ENCODE peak calls at places on chromosome 5, in six cellular contexts. W, Q, T, U, D and O are unnamed samples. For H4K20me1 and H3K4me1, the result is how much of the 10 kb centered on the place peaks cover.

GRCh38 chr5:126055348-126055729 is 367.9 kb upstream of the GRAMD2B start:
- DNase-seq in W (no peak), Q (peak), T (no peak), U (peak), D (no peak), O (peak)

GRCh38 chr5:65801332-65801731 is 79.3 kb downstream of the NLN start:
- DNase-seq in W (peak), Q (no peak), T (no peak), U (no peak), D (no peak), O (no peak)

GRCh38 chr5:81156732-81157131 is 76.4 kb upstream of the CKMT2 start:
- DNase-seq in W (no peak), Q (no peak), T (no peak), U (no peak), D (no peak), O (no peak)

GRCh38 chr5:31186672-31187267 is 6.7 kb upstream of the CDH6 start:
- DNase-seq in W (peak), Q (peak), T (no peak), U (peak), D (no peak), O (peak)

GRCh38 chr5:149254506-149254905 is 17.2 kb upstream of the AFAP1L1 start:
- DNase-seq in W (no peak), Q (peak), T (no peak), U (no peak), D (peak), O (peak)

GRCh38 chr5:55622460-55622859 is 87.7 kb upstream of the PLPP1 start:
- DNase-seq in W (no peak), Q (no peak), T (no peak), U (no peak), D (no peak), O (no peak)

GRCh38 chr5:75545131-75545530 is 33.4 kb downstream of the POLK start:
- DNase-seq in W (no peak), Q (no peak), T (no peak), U (no peak), D (no peak), O (no peak)

GRCh38 chr5:60350794-60351193 is 349.2 kb downstream of the DEPDC1B start:
- DNase-seq in W (no peak), Q (no peak), T (no peak), U (no peak), D (no peak), O (no peak)

GRCh38 chr5:36369092-36369737 is 67.5 kb upstream of the RANBP3L start:
- DNase-seq in W (no peak), Q (peak), T (no peak), U (no peak), D (no peak), O (peak)

GRCh38 chr5:39696672-39697398 is 272.1 kb upstream of the DAB2 start:
- DNase-seq in W (no peak), Q (no peak), T (no peak), U (no peak), D (no peak), O (no peak)

GRCh38 chr5:67404261-67405100 is 207.9 kb upstream of the CD180 start:
- DNase-seq in W (peak), Q (peak), T (no peak), U (no peak), D (no peak), O (peak)

GRCh38 chr5:50786073-50786472 is 119.6 kb downstream of the PARP8 start:
- DNase-seq in W (no peak), Q (no peak), T (no peak), U (no peak), D (no peak), O (peak)

GRCh38 chr5:107469485-107469884 is 201.3 kb downstream of the EFNA5 start:
- DNase-seq in W (peak), Q (peak), T (peak), U (no peak), D (no peak), O (peak)

GRCh38 chr5:118806571-118806970 is 181.8 kb downstream of the DTWD2 start:
- DNase-seq in W (no peak), Q (no peak), T (no peak), U (no peak), D (no peak), O (no peak)

GRCh38 chr5:167049043-167049663 is 1242.3 kb upstream of the WWC1 start:
- DNase-seq in W (peak), Q (peak), T (peak), U (peak), D (peak), O (peak)

GRCh38 chr5:66923457-66923856 is 273.1 kb downstream of the CD180 start:
- DNase-seq in W (no peak), Q (no peak), T (no peak), U (no peak), D (no peak), O (no peak)

GRCh38 chr5:155546075-155546474 is 532.5 kb downstream of the KIF4B start:
- DNase-seq in W (no peak), Q (no peak), T (no peak), U (no peak), D (no peak), O (no peak)

GRCh38 chr5:64707191-64707590 is 16.9 kb downstream of the SHISAL2B start:
- DNase-seq in W (no peak), Q (no peak), T (no peak), U (no peak), D (no peak), O (no peak)

GRCh38 chr5:165134146-165134545 is 1628.7 kb downstream of the MAT2B start:
- DNase-seq in W (no peak), Q (no peak), T (no peak), U (no peak), D (no peak), O (peak)

GRCh38 chr5:3511774-3512173 is 83.9 kb upstream of the IRX1 start:
- DNase-seq in W (no peak), Q (no peak), T (no peak), U (no peak), D (no peak), O (no peak)

GRCh38 chr5:77946381-77947050 is 170.4 kb upstream of the TBCA start:
- DNase-seq in W (no peak), Q (no peak), T (no peak), U (peak), D (no peak), O (no peak)

GRCh38 chr5:153744751-153745150 is 254.3 kb downstream of the GRIA1 start:
- DNase-seq in W (no peak), Q (no peak), T (no peak), U (no peak), D (no peak), O (no peak)

GRCh38 chr5:31776976-31777651 is 138.2 kb downstream of the PDZD2 start:
- DNase-seq in W (no peak), Q (no peak), T (no peak), U (no peak), D (no peak), O (no peak)

GRCh38 chr5:137751869-137752491 is 2.2 kb downstream of the HNRNPA0 start:
- DNase-seq in W (peak), Q (peak), T (no peak), U (peak), D (no peak), O (peak)

GRCh38 chr5:81842795-81843377 is 92.0 kb upstream of the SSBP2 start:
- DNase-seq in W (no peak), Q (peak), T (no peak), U (no peak), D (no peak), O (no peak)

GRCh38 chr5:159041754-159042153 is 58.0 kb downstream of the EBF1 start:
- DNase-seq in W (no peak), Q (no peak), T (no peak), U (no peak), D (no peak), O (peak)

GRCh38 chr5:93590511-93590910 is 7.5 kb downstream of the NR2F1 start:
- DNase-seq in W (no peak), Q (no peak), T (no peak), U (no peak), D (no peak), O (peak)
- H4K20me1 ChIP-seq in W (under half), Q (under half), T (under half), U (under half), D (under half), O (under half)

DNA sequence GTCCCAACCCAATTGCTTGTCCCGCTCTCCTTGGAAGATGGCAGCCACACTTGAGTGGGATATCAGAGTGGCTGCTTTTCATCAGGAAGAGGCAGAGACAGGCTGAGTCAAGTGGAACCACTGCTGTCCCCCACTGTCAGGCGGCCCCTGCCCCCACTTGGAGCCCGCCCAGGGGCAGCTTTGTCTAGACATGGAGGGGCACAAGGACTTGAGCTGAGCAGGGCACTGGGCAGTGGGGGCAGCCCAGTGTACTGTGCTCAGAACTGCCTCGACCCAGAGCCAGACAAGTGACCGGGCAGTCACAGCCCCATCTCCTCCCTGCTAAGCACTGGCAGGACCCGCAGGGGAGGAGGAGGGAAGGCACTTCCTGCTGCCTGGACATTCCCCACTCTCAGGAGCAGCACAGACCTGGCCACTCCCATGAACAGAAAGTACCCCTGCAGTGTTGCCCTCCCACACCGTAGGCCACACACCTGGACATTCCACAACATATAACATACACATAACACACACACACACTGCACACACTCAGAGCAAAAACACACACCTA is 91.0 kb downstream of the MRPL36 start:
- DNase-seq in W (no peak), Q (no peak), T (no peak), U (no peak), D (no peak), O (no peak)
- H2AFZ ChIP-seq in W (no peak), Q (no peak), T (no peak), U (no peak), D (no peak), O (no peak)

DNA sequence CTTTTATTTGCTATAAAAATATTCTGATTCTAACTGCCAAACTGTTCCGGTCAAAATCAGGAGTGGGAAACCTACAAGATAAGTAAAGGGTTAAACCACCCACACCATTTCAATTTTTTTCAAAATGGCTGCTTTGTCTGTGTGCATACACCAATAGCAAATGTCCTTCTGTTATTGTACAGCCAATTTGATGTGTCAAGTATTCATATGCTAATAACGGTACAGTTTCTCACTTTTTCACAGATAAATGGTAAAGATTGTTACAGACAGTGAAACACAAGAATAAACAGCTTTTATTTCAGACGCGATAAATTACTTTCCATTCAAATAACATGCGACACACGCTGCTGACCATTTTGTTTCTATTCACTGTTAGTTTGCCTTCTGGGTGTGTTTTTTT is 215.7 kb upstream of the TMEM161B start:
- DNase-seq in W (no peak), Q (no peak), T (no peak), U (no peak), D (no peak), O (peak)
- H3K4me1 ChIP-seq in W (under half), Q (under half), T (under half), U (under half), D (under half), O (under half)

DNA sequence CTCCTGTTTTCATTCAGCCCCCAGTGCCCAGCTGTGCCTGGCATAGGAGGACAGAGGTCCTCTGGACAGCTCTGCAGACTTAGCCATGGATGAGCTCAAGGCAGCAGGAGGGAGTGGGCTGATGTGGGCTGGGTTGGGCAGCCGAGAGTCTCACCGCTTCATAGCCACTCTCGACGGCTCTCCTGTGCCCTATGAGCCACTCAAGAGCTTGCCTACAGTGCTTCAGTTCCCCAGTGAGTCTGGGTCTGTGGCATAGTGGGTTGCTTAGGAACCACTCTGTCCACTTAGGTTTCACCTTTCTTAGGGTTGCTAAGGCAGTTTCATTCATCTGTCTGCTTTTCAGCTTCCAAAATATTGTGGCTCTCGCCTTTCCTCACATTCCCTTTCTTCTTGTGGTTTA is 296.8 kb downstream of the ICE1 start:
- DNase-seq in W (no peak), Q (no peak), T (no peak), U (no peak), D (no peak), O (no peak)
- H4K20me1 ChIP-seq in W (under half), Q (under half), T (under half), U (under half), D (under half), O (under half)

DNA sequence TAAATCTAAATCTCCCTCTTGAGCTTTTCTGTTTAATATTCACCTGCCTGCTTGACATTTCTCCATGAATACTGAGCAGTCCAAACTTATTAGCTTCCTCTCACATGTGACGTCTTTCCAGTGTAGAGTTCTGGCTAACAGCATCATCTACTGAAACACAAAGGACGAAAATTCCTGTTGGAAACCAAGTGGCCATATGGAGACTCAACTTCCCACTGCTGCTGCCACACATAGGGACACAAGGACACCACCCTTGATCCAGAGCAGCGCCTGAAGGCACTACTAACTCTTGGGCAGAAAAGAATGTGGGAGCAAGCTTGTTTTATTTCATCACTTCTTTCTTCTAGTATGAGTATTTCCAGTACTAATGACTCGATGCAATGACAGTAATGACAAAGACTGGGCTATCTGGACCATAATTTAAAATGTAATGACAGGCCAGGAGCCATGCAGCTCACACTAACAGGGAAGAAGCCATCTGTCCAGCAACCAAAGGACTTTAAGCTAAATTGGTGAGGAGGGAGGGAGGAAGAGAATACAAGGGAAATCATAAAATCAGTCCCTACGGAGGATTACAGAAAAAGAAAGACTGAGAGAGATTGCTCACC is 19.2 kb downstream of the RNF130 start:
- DNase-seq in W (no peak), Q (no peak), T (no peak), U (no peak), D (no peak), O (no peak)
- H2AFZ ChIP-seq in W (no peak), Q (no peak), T (no peak), U (no peak), D (no peak), O (no peak)

DNA sequence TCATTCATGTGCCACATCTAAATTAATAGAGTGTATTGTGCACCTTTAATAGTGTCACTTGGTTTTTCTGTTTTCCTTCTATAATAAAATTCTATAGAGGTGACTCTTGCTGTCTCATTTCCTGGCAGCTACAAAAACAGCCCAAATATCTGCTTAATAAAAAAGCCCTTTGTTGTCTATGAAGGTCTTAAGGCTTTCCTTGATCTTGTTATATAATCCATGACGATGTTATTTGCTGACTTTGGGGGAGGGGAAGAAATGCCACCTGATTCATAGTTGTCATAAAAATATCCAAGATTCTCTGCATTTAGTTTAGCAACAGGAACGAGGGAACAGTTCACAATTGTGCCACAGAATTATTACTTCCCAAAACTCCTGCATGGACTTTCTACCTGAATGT is 31.3 kb downstream of the CPEB4 start:
- DNase-seq in W (peak), Q (peak), T (peak), U (no peak), D (no peak), O (no peak)
- H3K4me1 ChIP-seq in W (under half), Q (under half), T (under half), U (under half), D (under half), O (under half)

GRCh38 chr5:132483661-132484385 is 6.8 kb downstream of the IRF1 start:
- DNase-seq in W (no peak), Q (no peak), T (no peak), U (no peak), D (no peak), O (no peak)
- H4K20me1 ChIP-seq in W (under half), Q (under half), T (under half), U (under half), D (under half), O (under half)

DNA sequence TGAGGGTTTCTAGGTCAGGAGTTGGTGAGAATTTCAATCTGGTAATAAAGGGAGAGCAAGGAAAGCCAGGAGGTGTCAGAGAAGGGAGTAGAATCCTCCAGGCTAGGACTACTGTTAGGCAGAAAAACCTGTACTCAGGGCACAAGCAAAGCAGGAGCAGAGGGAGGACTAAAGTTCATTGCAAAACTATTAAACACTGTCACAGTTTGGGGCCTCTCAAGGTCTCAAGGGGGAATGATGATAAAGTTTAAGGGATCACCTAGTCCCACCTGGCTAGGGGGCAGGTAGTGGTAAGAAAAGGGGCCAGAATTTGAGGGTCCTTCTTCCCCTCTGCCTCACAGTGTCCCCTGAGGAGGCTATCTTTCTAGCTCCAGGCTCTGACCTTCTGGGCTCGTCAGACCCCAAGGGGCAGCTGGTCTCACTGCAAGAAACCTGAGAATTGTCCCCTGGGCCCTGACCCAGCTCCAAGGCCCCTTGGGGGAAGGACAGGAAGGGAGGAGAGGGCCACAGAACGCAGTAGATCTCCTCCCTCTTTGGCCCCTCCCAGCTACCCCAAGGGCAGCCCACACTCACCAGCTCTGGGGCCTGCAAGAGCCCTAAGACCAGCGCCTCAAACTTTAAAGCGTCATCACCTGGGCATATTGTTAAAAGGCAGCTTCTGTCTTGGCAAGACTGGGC is 984 bp downstream of the CCDC69 start:
- DNase-seq in W (no peak), Q (peak), T (no peak), U (no peak), D (peak), O (no peak)
- H2AFZ ChIP-seq in W (peak), Q (peak), T (peak), U (peak), D (no peak), O (no peak)

DNA sequence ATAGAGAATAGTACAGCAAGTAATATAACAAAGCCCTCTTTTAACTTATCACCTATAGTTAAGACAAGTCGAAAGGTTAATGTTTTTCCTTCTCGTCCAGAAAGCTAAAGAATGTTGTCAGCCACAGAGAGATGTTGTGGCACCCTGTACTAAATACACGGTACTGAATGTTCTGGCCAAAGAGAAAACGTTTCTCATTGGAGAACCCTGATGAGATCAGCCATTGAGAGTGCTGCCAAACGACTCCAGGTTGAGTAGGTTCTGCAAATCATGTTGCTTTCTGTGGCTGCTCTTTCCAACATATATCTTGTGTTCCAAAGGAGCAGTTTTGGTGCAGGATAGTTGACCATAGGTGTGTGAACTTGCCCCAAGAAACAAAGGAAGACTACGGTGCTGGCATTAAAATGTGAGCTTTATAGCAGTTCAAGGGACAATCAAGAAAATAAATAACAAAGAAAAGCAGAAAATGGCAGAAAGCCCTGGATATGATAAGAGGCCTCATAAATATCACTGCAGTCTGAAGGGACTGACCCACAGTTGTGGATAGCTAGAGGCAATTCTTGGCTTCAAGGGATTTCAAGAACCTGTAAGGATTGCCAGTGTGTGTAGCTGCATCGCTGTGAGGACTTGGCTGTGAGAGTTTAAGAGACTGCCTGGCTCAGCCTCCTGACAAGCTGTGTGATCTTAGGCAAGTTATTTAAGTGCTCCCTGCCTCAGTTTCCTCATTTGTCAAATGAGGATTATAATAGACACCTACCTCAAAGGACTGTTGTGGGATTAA is 102.7 kb downstream of the ARHGEF28 start:
- DNase-seq in W (no peak), Q (no peak), T (no peak), U (no peak), D (no peak), O (no peak)
- H3K4me1 ChIP-seq in W (under half), Q (under half), T (under half), U (under half), D (under half), O (under half)

GRCh38 chr5:1016036-1016435 is 7.4 kb downstream of the NKD2 start:
- DNase-seq in W (no peak), Q (no peak), T (no peak), U (no peak), D (no peak), O (no peak)

GRCh38 chr5:1017056-1017455 is 8.5 kb downstream of the NKD2 start:
- DNase-seq in W (no peak), Q (no peak), T (no peak), U (no peak), D (no peak), O (no peak)

GRCh38 chr5:1017691-1018455 is 9.3 kb downstream of the NKD2 start:
- DNase-seq in W (no peak), Q (no peak), T (no peak), U (no peak), D (no peak), O (no peak)

GRCh38 chr5:1015545-1015944 is 6.9 kb downstream of the NKD2 start:
- DNase-seq in W (no peak), Q (no peak), T (no peak), U (no peak), D (no peak), O (no peak)

GRCh38 chr5:1016476-1016875 is 7.9 kb downstream of the NKD2 start:
- DNase-seq in W (no peak), Q (no peak), T (no peak), U (no peak), D (no peak), O (no peak)
- H4K20me1 ChIP-seq in W (under half), Q (under half), T (under half), U (under half), D (under half), O (under half)